ENCODE peak calls at places on chromosomes 5 and 9, in five cellular contexts. G is stomach, J is fibroblast of pulmonary artery, R is A549, A is AG04449. Q is an unnamed sample.

GRCh38 chr5:98042961-98043360 is 730.5 kb upstream of the RGMB start:
- DNase-seq in G (no peak), J (no peak), R (no peak), A (no peak), Q (no peak)

GRCh38 chr5:57745676-57746075 is 263.1 kb upstream of the ACTBL2 start:
- DNase-seq in G (no peak), J (no peak), R (no peak), A (no peak), Q (no peak)

GRCh38 chr5:143108498-143109128 is 294.9 kb downstream of the NR3C1 start:
- DNase-seq in G (peak), J (no peak), R (no peak), A (no peak), Q (peak)

GRCh38 chr9:111979561-111979960 is 82.9 kb downstream of the UGCG start:
- DNase-seq in G (no peak), J (no peak), R (no peak), A (no peak), Q (no peak)

GRCh38 chr5:9112520-9113291 is 433.2 kb downstream of the SEMA5A start:
- DNase-seq in G (no peak), J (peak), R (no peak), A (no peak), Q (no peak)

GRCh38 chr9:6229604-6230003 is 14.0 kb downstream of the IL33 start:
- DNase-seq in G (no peak), J (peak), R (peak), A (no peak), Q (peak)

GRCh38 chr5:1472964-1473628 is 27.9 kb upstream of the SLC6A3 start:
- DNase-seq in G (no peak), J (no peak), R (no peak), A (no peak), Q (no peak)

GRCh38 chr9:130453487-130453886 is 8.7 kb downstream of the ASS1 start:
- DNase-seq in G (peak), J (peak), R (no peak), A (no peak), Q (no peak)

GRCh38 chr9:2260401-2261306 is 245.5 kb downstream of the SMARCA2 start:
- DNase-seq in G (peak), J (peak), R (peak), A (no peak), Q (no peak)

GRCh38 chr5:129820-130219 is 37.9 kb downstream of the PLEKHG4B start:
- DNase-seq in G (no peak), J (peak), R (no peak), A (peak), Q (no peak)

GRCh38 chr9:124932355-124932754 is 8.5 kb downstream of the GOLGA1 start:
- DNase-seq in G (no peak), J (no peak), R (no peak), A (no peak), Q (no peak)

GRCh38 chr9:74245871-74246552 is 251.1 kb upstream of the RORB start:
- DNase-seq in G (no peak), J (no peak), R (no peak), A (no peak), Q (no peak)

DNA sequence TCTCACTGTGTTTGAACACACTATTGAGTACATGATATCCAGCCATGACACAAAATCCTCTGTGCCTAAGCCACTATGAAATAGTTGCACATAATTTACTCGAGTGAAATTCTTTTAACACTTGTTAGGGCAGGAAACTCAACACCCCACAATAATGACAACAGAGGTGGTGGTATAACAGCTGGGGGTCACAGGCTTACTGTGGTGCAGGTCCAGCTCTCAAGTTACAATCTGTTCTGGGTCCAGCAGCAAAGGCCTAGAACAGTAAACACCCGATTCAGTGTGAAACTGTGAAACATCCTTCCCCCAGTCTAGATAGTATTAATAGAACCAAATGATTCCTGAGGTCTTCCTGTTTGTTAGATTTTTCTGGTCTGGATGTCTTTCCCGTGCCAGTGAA is 102.9 kb upstream of the APC start:
- DNase-seq in G (no peak), J (no peak), R (no peak), A (no peak), Q (no peak)
- H3K4me3 ChIP-seq in G (no peak), J (no peak), R (no peak), A (no peak), Q (no peak)

GRCh38 chr9:70094747-70095146 is 51.1 kb downstream of the MAMDC2 start:
- DNase-seq in G (no peak), J (no peak), R (no peak), A (no peak), Q (no peak)

GRCh38 chr9:70091103-70091502 is 47.5 kb downstream of the MAMDC2 start:
- DNase-seq in G (no peak), J (no peak), R (no peak), A (no peak), Q (no peak)

GRCh38 chr9:70091553-70091952 is 47.9 kb downstream of the MAMDC2 start:
- DNase-seq in G (no peak), J (no peak), R (no peak), A (no peak), Q (no peak)

GRCh38 chr9:70093944-70094343 is 50.3 kb downstream of the MAMDC2 start:
- DNase-seq in G (no peak), J (no peak), R (no peak), A (no peak), Q (no peak)

DNA sequence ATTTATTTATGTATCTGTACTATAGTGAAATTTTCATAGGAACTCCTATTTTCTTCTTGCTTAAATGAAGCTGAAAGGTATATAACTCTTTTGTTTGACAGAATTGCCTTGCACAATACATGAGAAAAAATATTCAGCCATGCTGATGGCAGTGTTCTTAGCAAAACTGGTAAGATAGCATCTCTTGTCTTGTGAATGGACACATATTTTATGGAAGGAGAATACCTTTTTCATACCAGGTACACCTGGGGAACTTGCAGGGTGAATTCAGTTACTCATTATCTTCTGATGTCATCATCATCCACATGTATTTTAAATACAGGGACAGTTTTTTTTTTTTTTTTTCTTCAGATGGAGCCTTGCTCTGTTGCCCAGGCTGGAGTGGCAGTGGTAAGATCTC is 49.4 kb downstream of the MAMDC2 start:
- DNase-seq in G (no peak), J (no peak), R (no peak), A (no peak), Q (no peak)
- H3K4me3 ChIP-seq in G (no peak), J (no peak), R (no peak), A (no peak), Q (no peak)

GRCh38 chr5:80194470-80194869 is 61.4 kb downstream of the SERINC5 start:
- DNase-seq in G (no peak), J (no peak), R (no peak), A (no peak), Q (no peak)

GRCh38 chr5:80198920-80199319 is 56.9 kb downstream of the SERINC5 start:
- DNase-seq in G (no peak), J (no peak), R (no peak), A (no peak), Q (no peak)

GRCh38 chr5:80193421-80193820 is 62.4 kb downstream of the SERINC5 start:
- DNase-seq in G (no peak), J (no peak), R (no peak), A (no peak), Q (no peak)

GRCh38 chr5:80198399-80198798 is 57.4 kb downstream of the SERINC5 start:
- DNase-seq in G (no peak), J (no peak), R (no peak), A (no peak), Q (no peak)

GRCh38 chr5:80195837-80196400 is 59.9 kb downstream of the SERINC5 start:
- DNase-seq in G (no peak), J (no peak), R (no peak), A (no peak), Q (no peak)
- H3K4me3 ChIP-seq in G (no peak), J (no peak), R (no peak), A (no peak), Q (no peak)

GRCh38 chr5:16735092-16735970 is 118.5 kb upstream of the RETREG1 start:
- DNase-seq in G (no peak), J (peak), R (no peak), A (no peak), Q (no peak)
- H3K4me3 ChIP-seq in G (no peak), J (no peak), R (no peak), A (no peak), Q (no peak)

GRCh38 chr9:137168907-137169763 is 716 bp downstream of the LRRC26 start:
- DNase-seq in G (peak), J (no peak), R (peak), A (no peak), Q (peak)

GRCh38 chr9:137167113-137167751 is 2.6 kb downstream of the LRRC26 start:
- DNase-seq in G (no peak), J (no peak), R (no peak), A (no peak), Q (no peak)

GRCh38 chr9:137169764-137170460 is at the start of gene LRRC26:
- DNase-seq in G (peak), J (no peak), R (no peak), A (no peak), Q (peak)

GRCh38 chr9:137167752-137168574 is 1.9 kb downstream of the LRRC26 start:
- DNase-seq in G (peak), J (no peak), R (peak), A (no peak), Q (peak)

GRCh38 chr9:137168575-137168906 is 1.3 kb downstream of the LRRC26 start:
- DNase-seq in G (no peak), J (no peak), R (peak), A (no peak), Q (no peak)
- H3K4me3 ChIP-seq in G (peak), J (no peak), R (peak), A (no peak), Q (peak)